ENCODE peak calls at places on chromosomes 3 and 15, in four cellular contexts. Z is DND-41, A is uterus, O is GM23248. S is an unnamed sample.
A peak's percentile ranks its signal among the peaks of the same experiment; 100 is the strongest.

GRCh38 chr15:41424809-41425208 is 7.9 kb downstream of the RTF1 start:
- DNase-seq in Z (no peak), A (no peak), O (no peak), S (no peak)

GRCh38 chr3:108959017-108959416 is 5.3 kb upstream of the GUCA1C start:
- DNase-seq in Z (no peak), A (no peak), O (peak; percentile 10), S (no peak)

GRCh38 chr15:88020806-88021205 is 235.7 kb downstream of the NTRK3 start:
- DNase-seq in Z (no peak), A (no peak), O (no peak), S (no peak)

GRCh38 chr3:119294889-119295769 is 946 bp downstream of the ARHGAP31 start:
- DNase-seq in Z (peak; percentile 22), A (peak; percentile 35), O (peak; percentile 70), S (peak; percentile 53)

GRCh38 chr15:28726102-28726501 is 13.9 kb upstream of the GOLGA8M start:
- DNase-seq in Z (no peak), A (no peak), O (no peak), S (no peak)

GRCh38 chr3:105649469-105649868 is 219.3 kb downstream of the CBLB start:
- DNase-seq in Z (no peak), A (no peak), O (no peak), S (no peak)

GRCh38 chr3:102354818-102355515 is 79.8 kb upstream of the ZPLD1 start:
- DNase-seq in Z (no peak), A (no peak), O (peak; percentile 27), S (no peak)

GRCh38 chr3:45010718-45011355 is 15.3 kb upstream of the CLEC3B start:
- DNase-seq in Z (no peak), A (no peak), O (peak; percentile 88), S (no peak)

GRCh38 chr15:26887926-26888666 is 21.2 kb downstream of the GABRA5 start:
- DNase-seq in Z (no peak), A (no peak), O (no peak), S (no peak)

GRCh38 chr3:141050913-141051632 is at the start of gene SPSB4:
- DNase-seq in Z (peak; percentile 61), A (peak; percentile 27), O (peak; percentile 53), S (peak; percentile 62)

GRCh38 chr15:99917237-99917636 is 184.0 kb upstream of the LYSMD4 start:
- DNase-seq in Z (no peak), A (no peak), O (no peak), S (no peak)

GRCh38 chr3:38528457-38528856 is 32.3 kb downstream of the EXOG start:
- DNase-seq in Z (no peak), A (no peak), O (no peak), S (no peak)

GRCh38 chr3:172279191-172279640 is 169.0 kb downstream of the GHSR start:
- DNase-seq in Z (no peak), A (no peak), O (no peak), S (no peak)

GRCh38 chr15:92848852-92849598 is 51.1 kb upstream of the CHD2 start:
- DNase-seq in Z (no peak), A (no peak), O (peak; percentile 33), S (no peak)

GRCh38 chr3:127145266-127145665 is 47.7 kb upstream of the PRR23E start:
- DNase-seq in Z (no peak), A (no peak), O (no peak), S (no peak)

GRCh38 chr3:13308406-13308805 is 111.7 kb downstream of the NUP210 start:
- DNase-seq in Z (peak; percentile 66), A (no peak), O (peak; percentile 58), S (no peak)

GRCh38 chr15:44296625-44297524 is 8.4 kb downstream of the GOLM2 start:
- DNase-seq in Z (no peak), A (no peak), O (peak; percentile 71), S (no peak)

GRCh38 chr15:24916305-24917009 is 38.3 kb upstream of the SNRPN start:
- DNase-seq in Z (peak; percentile 82), A (no peak), O (no peak), S (no peak)

GRCh38 chr3:27228805-27229204 is 140.4 kb downstream of the NEK10 start:
- DNase-seq in Z (no peak), A (no peak), O (no peak), S (no peak)

GRCh38 chr3:194212021-194212868 is 76.3 kb downstream of the HES1 start:
- DNase-seq in Z (no peak), A (no peak), O (no peak), S (no peak)

GRCh38 chr3:182118081-182118480 is 406.4 kb downstream of the SOX2 start:
- DNase-seq in Z (no peak), A (no peak), O (no peak), S (no peak)

GRCh38 chr15:35309886-35310285 is 224.8 kb upstream of the NANOGP8 start:
- DNase-seq in Z (no peak), A (no peak), O (peak; percentile 68), S (no peak)

GRCh38 chr15:68415501-68416157 is 16.3 kb downstream of the ITGA11 start:
- DNase-seq in Z (no peak), A (peak; percentile 43), O (peak; percentile 55), S (no peak)

GRCh38 chr3:13277130-13277783 is 142.9 kb downstream of the NUP210 start:
- DNase-seq in Z (no peak), A (no peak), O (no peak), S (peak; percentile 34)

GRCh38 chr3:64666171-64666581 is 21.6 kb downstream of the ADAMTS9 start:
- DNase-seq in Z (no peak), A (no peak), O (peak; percentile 82), S (no peak)

GRCh38 chr15:63232400-63232799 is 43.0 kb downstream of the RAB8B start:
- DNase-seq in Z (no peak), A (no peak), O (peak; percentile 34), S (no peak)
- H3K27ac ChIP-seq in Z (peak overlapping the region; percentile 12), A (no peak overlapping the region), O (peak overlapping the region; percentile 7), S (no peak overlapping the region)

GRCh38 chr15:60130398-60130797 is 126.3 kb downstream of the FOXB1 start:
- DNase-seq in Z (no peak), A (no peak), O (peak; percentile 13), S (no peak)

GRCh38 chr15:60128710-60129109 is 124.6 kb downstream of the FOXB1 start:
- DNase-seq in Z (no peak), A (no peak), O (no peak), S (no peak)

GRCh38 chr15:60126661-60127060 is 122.5 kb downstream of the FOXB1 start:
- DNase-seq in Z (no peak), A (no peak), O (no peak), S (no peak)

GRCh38 chr15:60125334-60125733 is 121.2 kb downstream of the FOXB1 start:
- DNase-seq in Z (no peak), A (no peak), O (no peak), S (no peak)

GRCh38 chr15:60128000-60128376 is 123.9 kb downstream of the FOXB1 start:
- DNase-seq in Z (no peak), A (peak; percentile 21), O (peak; percentile 59), S (no peak)
- H3K4me3 ChIP-seq in Z (peak overlapping the region; percentile 31), A (peak overlapping the region; percentile 39), O (peak overlapping the region; percentile 92), S (peak overlapping the region; percentile 44)

DNA sequence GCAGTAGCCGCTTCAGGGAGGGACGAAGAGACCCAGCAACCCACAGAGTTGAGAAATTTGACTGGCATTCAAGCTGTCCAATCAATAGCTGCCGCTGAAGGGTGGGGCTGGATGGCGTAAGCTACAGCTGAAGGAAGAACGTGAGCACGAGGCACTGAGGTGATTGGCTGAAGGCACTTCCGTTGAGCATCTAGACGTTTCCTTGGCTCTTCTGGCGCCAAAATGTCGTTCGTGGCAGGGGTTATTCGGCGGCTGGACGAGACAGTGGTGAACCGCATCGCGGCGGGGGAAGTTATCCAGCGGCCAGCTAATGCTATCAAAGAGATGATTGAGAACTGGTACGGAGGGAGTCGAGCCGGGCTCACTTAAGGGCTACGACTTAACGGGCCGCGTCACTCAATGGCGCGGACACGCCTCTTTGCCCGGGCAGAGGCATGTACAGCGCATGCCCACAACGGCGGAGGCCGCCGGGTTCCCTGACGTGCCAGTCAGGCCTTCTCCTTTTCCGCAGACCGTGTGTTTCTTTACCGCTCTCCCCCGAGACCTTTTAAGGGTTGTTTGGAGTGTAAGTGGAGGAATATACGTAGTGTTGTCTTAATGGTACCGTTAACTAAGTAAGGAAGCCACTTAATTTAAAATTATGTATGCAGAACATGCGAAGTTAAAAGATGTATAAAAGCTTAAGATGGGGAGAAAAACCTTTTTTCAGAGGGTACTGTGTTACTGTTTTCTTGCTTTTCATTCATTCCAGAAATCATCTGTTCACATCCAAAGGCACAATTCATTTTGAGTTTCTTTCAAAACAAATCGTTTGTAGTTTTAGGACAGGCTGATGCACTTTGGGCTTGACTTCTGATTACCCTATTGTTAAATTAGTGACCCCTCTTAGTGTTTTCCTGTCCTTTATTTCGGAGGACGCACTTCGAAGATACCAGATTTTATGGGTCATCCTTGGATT is at the start of gene MLH1:
- DNase-seq in Z (peak; percentile 100), A (peak; percentile 99), O (peak; percentile 96), S (peak; percentile 98)
- H3K36me3 ChIP-seq in Z (peaks cover 71% of the 10 kb centered on the region), A (no peaks in the 10 kb centered on the region), O (peaks cover 25% of the 10 kb centered on the region), S (peaks cover 2% of the 10 kb centered on the region)

GRCh38 chr15:82802497-82802896 is 3.4 kb downstream of the FSD2 start:
- DNase-seq in Z (no peak), A (no peak), O (no peak), S (no peak)

GRCh38 chr15:82798104-82798503 is 7.8 kb downstream of the FSD2 start:
- DNase-seq in Z (no peak), A (no peak), O (no peak), S (no peak)

GRCh38 chr15:82803793-82804574 is 1.9 kb downstream of the FSD2 start:
- DNase-seq in Z (no peak), A (no peak), O (peak; percentile 23), S (no peak)

GRCh38 chr15:82804575-82804949 is 1.3 kb downstream of the FSD2 start:
- DNase-seq in Z (no peak), A (no peak), O (no peak), S (no peak)

DNA sequence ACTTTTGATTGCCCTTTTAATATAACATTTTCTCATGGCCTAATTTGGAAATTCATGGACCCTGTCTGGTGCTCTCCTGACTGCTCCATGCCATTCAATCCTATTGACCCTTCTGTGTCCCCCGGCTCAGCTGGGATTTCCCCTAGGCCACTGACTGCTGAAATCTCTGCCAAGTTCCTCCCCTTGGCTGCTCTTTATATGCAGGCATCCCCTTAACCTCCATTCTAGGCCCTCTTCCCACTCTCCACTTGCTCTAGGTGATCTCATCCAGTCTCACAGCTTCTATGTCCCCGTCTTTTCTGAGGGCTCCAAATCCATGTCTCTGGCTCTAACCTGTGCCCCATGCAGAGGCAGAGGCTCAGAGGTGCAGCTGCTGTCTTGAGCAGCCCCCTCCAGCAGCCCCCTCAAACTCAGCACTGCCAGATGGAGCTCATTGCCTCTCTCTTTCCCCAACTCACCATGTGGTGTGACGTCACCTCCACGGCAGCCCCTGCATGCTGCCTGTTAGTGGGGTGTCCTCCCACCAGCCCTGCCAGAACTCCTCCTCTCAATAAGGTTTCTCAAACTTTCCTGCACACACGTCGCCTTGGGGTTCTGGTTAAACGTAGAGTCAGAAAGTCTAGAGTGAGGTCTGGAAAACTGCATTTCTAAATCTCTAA is 6.6 kb downstream of the FSD2 start:
- DNase-seq in Z (no peak), A (no peak), O (no peak), S (no peak)
- H3K27ac ChIP-seq in Z (no peak overlapping the region), A (no peak overlapping the region), O (no peak overlapping the region), S (no peak overlapping the region)

S was measured in aorta.